ENCODE peak calls at places on chromosomes 1 and 21, in five cellular contexts. X is tibial nerve, V is sigmoid colon, K is psoas muscle, J is HCT116. S is an unnamed sample. For H3K4me1, the result is how much of the 10 kb centered on the place peaks cover.

GRCh38 chr1:42806171-42806570 is 10.8 kb upstream of the ERMAP start:
- DNase-seq in X (no peak), V (no peak), K (no peak), J (no peak), S (no peak)

GRCh38 chr1:18923721-18924610 is 21.6 kb upstream of the ALDH4A1 start:
- DNase-seq in X (no peak), V (no peak), K (no peak), J (no peak), S (no peak)

GRCh38 chr1:63640633-63641567 is 47.7 kb downstream of the PGM1 start:
- DNase-seq in X (no peak), V (no peak), K (no peak), J (no peak), S (no peak)

GRCh38 chr1:2233997-2234761 is 6.1 kb downstream of the SKI start:
- DNase-seq in X (peak), V (peak), K (peak), J (no peak), S (peak)

GRCh38 chr1:157097692-157098091 is 1.9 kb downstream of the ETV3L start:
- DNase-seq in X (no peak), V (peak), K (no peak), J (no peak), S (no peak)

GRCh38 chr1:156356875-156357534 is 12.0 kb upstream of the RHBG start:
- DNase-seq in X (no peak), V (no peak), K (no peak), J (peak), S (no peak)

GRCh38 chr1:108852541-108852940 is 4.4 kb downstream of the AKNAD1 start:
- DNase-seq in X (no peak), V (no peak), K (no peak), J (no peak), S (no peak)

GRCh38 chr21:37006521-37007291 is at the start of gene RIPPLY3:
- DNase-seq in X (no peak), V (no peak), K (no peak), J (no peak), S (no peak)

GRCh38 chr1:14784790-14785773 is 186.6 kb downstream of the KAZN start:
- DNase-seq in X (no peak), V (no peak), K (no peak), J (no peak), S (no peak)

GRCh38 chr1:89358287-89358893 is 5.5 kb upstream of the GBP6 start:
- DNase-seq in X (peak), V (peak), K (peak), J (peak), S (peak)

GRCh38 chr1:12722626-12723025 is 6.7 kb downstream of the AADACL3 start:
- DNase-seq in X (no peak), V (no peak), K (no peak), J (no peak), S (no peak)

GRCh38 chr1:66752000-66752592 is at the start of gene DYNLT5:
- DNase-seq in X (no peak), V (peak), K (peak), J (no peak), S (peak)

GRCh38 chr21:36471254-36471723 is 8.6 kb downstream of the CLDN14 start:
- DNase-seq in X (no peak), V (no peak), K (no peak), J (no peak), S (no peak)

GRCh38 chr1:54167422-54168139 is 14.8 kb upstream of the CDCP2 start:
- DNase-seq in X (no peak), V (no peak), K (no peak), J (no peak), S (no peak)

GRCh38 chr1:207315435-207315834 is 6.0 kb upstream of the CD55 start:
- DNase-seq in X (no peak), V (no peak), K (no peak), J (no peak), S (no peak)

GRCh38 chr1:207317561-207317960 is 3.9 kb upstream of the CD55 start:
- DNase-seq in X (no peak), V (no peak), K (no peak), J (no peak), S (no peak)

GRCh38 chr1:207314836-207315235 is 6.6 kb upstream of the CD55 start:
- DNase-seq in X (no peak), V (no peak), K (no peak), J (no peak), S (no peak)

GRCh38 chr1:207316622-207317510 is 4.6 kb upstream of the CD55 start:
- DNase-seq in X (no peak), V (peak), K (no peak), J (peak), S (peak)

DNA sequence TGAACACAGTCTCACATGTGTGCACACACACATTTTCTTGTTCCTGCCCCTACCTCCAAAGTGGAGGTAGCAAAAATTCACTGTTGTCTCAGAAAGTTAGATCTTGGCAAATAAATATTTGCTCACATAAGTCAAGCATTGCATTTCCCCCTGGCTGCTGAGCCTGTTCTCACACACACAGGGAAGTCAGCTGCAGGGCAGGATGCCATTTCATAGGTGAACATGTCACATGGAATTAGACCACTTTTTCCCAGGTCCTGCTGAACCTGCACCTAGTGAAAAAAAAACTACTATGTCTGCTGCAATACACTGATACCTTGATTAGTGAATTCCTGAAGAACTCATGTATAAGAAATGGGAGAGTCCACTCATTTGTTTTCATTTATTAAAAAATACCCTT is 5.3 kb upstream of the CD55 start:
- DNase-seq in X (no peak), V (no peak), K (no peak), J (no peak), S (no peak)
- TF ChIP-seq CTCF in X (no peak), V (no peak), K (no peak), J (no peak), S (no peak)

GRCh38 chr1:40160806-40161124 is 422 bp upstream of the RLF start:
- DNase-seq in X (no peak), V (no peak), K (no peak), J (no peak), S (no peak)

GRCh38 chr1:40161888-40162397 is 756 bp downstream of the RLF start:
- DNase-seq in X (peak), V (no peak), K (no peak), J (no peak), S (peak)

GRCh38 chr1:40167317-40167716 is 6.1 kb downstream of the RLF start:
- DNase-seq in X (no peak), V (no peak), K (no peak), J (no peak), S (no peak)

GRCh38 chr1:40161125-40161887 is at the start of gene RLF:
- DNase-seq in X (peak), V (peak), K (peak), J (peak), S (peak)

DNA sequence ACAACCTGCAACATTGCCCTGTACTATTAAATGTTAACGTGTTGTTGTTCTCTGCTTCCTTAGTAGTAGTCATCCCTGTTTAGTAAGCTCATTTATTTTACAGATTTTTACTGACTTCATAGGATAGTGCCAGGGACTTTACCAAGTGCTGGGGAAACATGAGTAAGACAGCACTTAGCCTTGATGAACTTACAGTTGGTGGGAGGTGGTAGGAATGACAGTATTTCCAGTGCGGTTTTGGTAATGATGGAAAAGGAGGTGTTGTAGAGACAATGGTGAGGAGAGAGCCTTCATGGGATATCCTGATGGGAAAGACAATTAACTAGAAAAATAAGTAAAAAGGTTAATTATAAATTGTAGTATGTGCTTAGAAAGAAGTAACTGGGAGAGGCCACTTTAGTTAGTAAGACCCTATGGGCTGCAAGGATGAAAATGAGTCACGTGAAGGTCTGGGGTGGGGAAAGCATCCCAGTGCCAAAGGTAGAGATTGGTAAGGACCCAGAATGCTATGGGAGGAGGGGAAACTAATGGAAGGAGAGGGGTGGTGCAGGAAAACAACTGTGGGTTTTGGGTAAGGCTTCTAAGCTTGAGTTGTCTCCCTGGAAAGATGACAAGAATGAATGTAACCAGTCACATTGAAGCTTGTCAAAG is 1.7 kb downstream of the RLF start:
- DNase-seq in X (no peak), V (no peak), K (no peak), J (no peak), S (no peak)
- H3K27ac ChIP-seq in X (no peak), V (no peak), K (peak), J (no peak), S (peak)

GRCh38 chr1:32993215-32993566 is 28.6 kb upstream of the RNF19B start:
- DNase-seq in X (no peak), V (peak), K (no peak), J (no peak), S (no peak)
- H3K4me1 ChIP-seq in X (half or more), V (under half), K (under half), J (half or more), S (under half)

GRCh38 chr1:150619576-150620509 is 9.6 kb downstream of the ENSA start:
- DNase-seq in X (no peak), V (peak), K (no peak), J (no peak), S (no peak)
- TF ChIP-seq CTCF in X (no peak), V (peak), K (peak), J (peak), S (no peak)

DNA sequence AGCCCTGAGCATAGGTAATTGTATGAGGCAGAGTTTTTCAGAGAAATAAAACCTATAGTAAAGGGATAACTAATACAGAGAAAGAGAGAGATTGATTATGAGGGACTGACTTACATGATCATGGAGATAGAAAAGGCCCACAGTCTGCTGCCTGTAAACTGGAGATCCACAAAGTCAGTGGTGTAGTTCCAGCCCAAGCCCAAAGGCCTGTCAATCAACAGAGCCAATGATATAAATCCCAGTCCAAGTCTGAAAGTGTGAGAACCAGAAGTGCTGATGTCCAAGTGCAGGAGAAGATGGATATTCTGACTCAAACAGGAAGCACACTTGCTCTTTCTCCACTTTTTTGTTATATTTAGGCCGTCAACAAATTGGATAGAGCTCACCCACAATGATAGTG is 340.1 kb upstream of the RGS18 start:
- DNase-seq in X (no peak), V (no peak), K (no peak), J (no peak), S (no peak)
- H3K27ac ChIP-seq in X (no peak), V (no peak), K (no peak), J (no peak), S (no peak)

GRCh38 chr1:64932962-64933295 is 33.4 kb downstream of the JAK1 start:
- DNase-seq in X (no peak), V (no peak), K (no peak), J (no peak), S (no peak)
- H3K4me1 ChIP-seq in X (half or more), V (under half), K (half or more), J (under half), S (under half)

GRCh38 chr1:213987876-213988638 is at the start of gene PROX1:
- DNase-seq in X (peak), V (peak), K (peak), J (no peak), S (peak)
- TF ChIP-seq CTCF in X (no peak), V (no peak), K (no peak), J (no peak), S (no peak)

GRCh38 chr1:232627645-232628334 is 2.1 kb downstream of the SIPA1L2 start:
- DNase-seq in X (no peak), V (no peak), K (no peak), J (no peak), S (no peak)

GRCh38 chr1:232629250-232630046 is 485 bp downstream of the SIPA1L2 start:
- DNase-seq in X (no peak), V (peak), K (peak), J (no peak), S (peak)

GRCh38 chr1:232630894-232631195 is 912 bp upstream of the SIPA1L2 start:
- DNase-seq in X (no peak), V (no peak), K (no peak), J (no peak), S (no peak)

GRCh38 chr1:232628335-232629214 is 1.4 kb downstream of the SIPA1L2 start:
- DNase-seq in X (no peak), V (no peak), K (no peak), J (no peak), S (no peak)

GRCh38 chr1:232630047-232630893 is at the start of gene SIPA1L2:
- DNase-seq in X (peak), V (peak), K (peak), J (peak), S (peak)
- H3K27ac ChIP-seq in X (peak), V (peak), K (peak), J (peak), S (peak)

S was measured in tibial artery.